ENCODE peak calls at places on chromosomes 16 and 17, in ten cellular contexts. S is CD8-positive, alpha-beta memory T cell; K is iPS DF 6.9; J is GM23248; U is cardiac muscle cell; W is Peyer's patch; C is tibial artery; Y is cardiac fibroblast; G is HL-60; F is HCT116. A is an unnamed sample.

GRCh38 chr17:17837966-17838962 is 1.5 kb upstream of the SREBF1 start:
- DNase-seq in S (no peak), K (no peak), J (peak), U (peak), W (no peak), C (peak), Y (peak), G (peak), F (peak), A (peak)

GRCh38 chr17:17416400-17417360 is 60.1 kb upstream of the MED9 start:
- DNase-seq in S (no peak), K (no peak), J (peak), U (peak), W (no peak), C (peak), Y (peak), G (peak), F (no peak), A (peak)

GRCh38 chr17:57166803-57167202 is 81.8 kb downstream of the AKAP1 start:
- DNase-seq in S (no peak), K (no peak), J (no peak), U (no peak), W (no peak), C (no peak), Y (no peak), G (no peak), F (peak), A (no peak)

GRCh38 chr17:8003594-8004181 is 1.3 kb downstream of the GUCY2D start:
- DNase-seq in S (no peak), K (no peak), J (no peak), U (no peak), W (no peak), C (no peak), Y (no peak), G (no peak), F (no peak), A (no peak)

GRCh38 chr16:144797-145252 is 6.4 kb upstream of the NPRL3 start:
- DNase-seq in S (no peak), K (no peak), J (no peak), U (peak), W (no peak), C (no peak), Y (no peak), G (no peak), F (no peak), A (no peak)

GRCh38 chr16:5187402-5187952 is 89.9 kb upstream of the EEF2KMT start:
- DNase-seq in S (no peak), K (no peak), J (no peak), U (no peak), W (no peak), C (no peak), Y (no peak), G (no peak), F (no peak), A (no peak)

GRCh38 chr17:29927546-29927945 is 2.5 kb downstream of the SSH2 start:
- DNase-seq in S (no peak), K (no peak), J (no peak), U (peak), W (no peak), C (no peak), Y (no peak), G (no peak), F (no peak), A (no peak)

GRCh38 chr16:26664086-26664485 is 402.6 kb upstream of the C16orf82 start:
- DNase-seq in S (no peak), K (no peak), J (no peak), U (no peak), W (no peak), C (no peak), Y (no peak), G (no peak), F (no peak), A (no peak)

GRCh38 chr16:56202036-56202435 is 10.7 kb downstream of the GNAO1 start:
- DNase-seq in S (peak), K (no peak), J (no peak), U (no peak), W (no peak), C (no peak), Y (no peak), G (no peak), F (no peak), A (no peak)

GRCh38 chr17:40093580-40094201 is 6.7 kb downstream of the NR1D1 start:
- DNase-seq in S (no peak), K (no peak), J (peak), U (no peak), W (no peak), C (no peak), Y (no peak), G (no peak), F (no peak), A (no peak)

GRCh38 chr16:87765473-87765775 is 362 bp downstream of the KLHDC4 start:
- DNase-seq in S (no peak), K (no peak), J (peak), U (peak), W (peak), C (no peak), Y (no peak), G (peak), F (no peak), A (no peak)

GRCh38 chr17:73645050-73645871 is 1.0 kb upstream of the SDK2 start:
- DNase-seq in S (peak), K (no peak), J (peak), U (peak), W (peak), C (no peak), Y (no peak), G (peak), F (no peak), A (peak)

GRCh38 chr16:68668266-68668665 is 23.2 kb downstream of the CDH3 start:
- DNase-seq in S (no peak), K (no peak), J (peak), U (no peak), W (no peak), C (no peak), Y (no peak), G (peak), F (no peak), A (no peak)

DNA sequence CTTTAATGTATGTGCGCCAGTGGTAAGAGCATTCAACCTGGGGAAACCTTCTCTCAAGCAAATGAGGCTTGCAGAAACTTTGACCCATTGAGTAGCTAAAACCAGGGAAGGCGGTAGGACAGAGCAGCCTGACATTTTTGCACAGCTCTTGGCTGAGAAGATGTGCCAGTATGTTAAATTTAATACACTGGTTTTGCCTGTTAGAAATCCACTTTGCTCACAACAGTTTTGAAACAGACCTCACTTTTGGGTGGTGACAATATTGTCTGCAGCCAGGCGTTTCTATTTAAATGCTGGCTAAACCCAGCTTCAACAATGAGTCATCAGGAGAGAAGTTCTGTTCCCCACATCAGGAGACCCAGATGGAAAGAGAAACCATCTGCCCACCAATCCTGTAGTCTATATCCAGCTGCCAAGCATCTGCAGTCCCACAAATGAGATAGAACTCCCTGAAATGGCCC is 29.2 kb upstream of the CLEC3A start:
- DNase-seq in S (no peak), K (no peak), J (peak), U (no peak), W (no peak), C (no peak), Y (peak), G (no peak), F (no peak), A (peak)
- H3K4me3 ChIP-seq in S (no peak), K (no peak), J (peak), U (no peak), W (no peak), C (no peak), Y (no peak), G (no peak), F (no peak), A (no peak)

GRCh38 chr16:79597775-79598174 is 2.8 kb downstream of the MAF start:
- DNase-seq in S (no peak), K (no peak), J (no peak), U (no peak), W (no peak), C (no peak), Y (no peak), G (no peak), F (no peak), A (no peak)
- H3K4me3 ChIP-seq in S (peak), K (no peak), J (no peak), U (peak), W (peak), C (peak), Y (no peak), G (no peak), F (no peak), A (no peak)

GRCh38 chr17:36070427-36070826 is 6.4 kb downstream of the CCL18 start:
- DNase-seq in S (no peak), K (no peak), J (no peak), U (no peak), W (no peak), C (no peak), Y (no peak), G (no peak), F (no peak), A (no peak)

GRCh38 chr17:36068524-36068923 is 4.5 kb downstream of the CCL18 start:
- DNase-seq in S (no peak), K (no peak), J (no peak), U (no peak), W (no peak), C (no peak), Y (no peak), G (no peak), F (no peak), A (no peak)

GRCh38 chr17:36074365-36074764 is 10.3 kb downstream of the CCL18 start:
- DNase-seq in S (no peak), K (no peak), J (no peak), U (no peak), W (no peak), C (no peak), Y (no peak), G (no peak), F (no peak), A (no peak)

GRCh38 chr17:36069131-36069530 is 5.1 kb downstream of the CCL18 start:
- DNase-seq in S (no peak), K (no peak), J (no peak), U (no peak), W (no peak), C (no peak), Y (no peak), G (no peak), F (no peak), A (no peak)

DNA sequence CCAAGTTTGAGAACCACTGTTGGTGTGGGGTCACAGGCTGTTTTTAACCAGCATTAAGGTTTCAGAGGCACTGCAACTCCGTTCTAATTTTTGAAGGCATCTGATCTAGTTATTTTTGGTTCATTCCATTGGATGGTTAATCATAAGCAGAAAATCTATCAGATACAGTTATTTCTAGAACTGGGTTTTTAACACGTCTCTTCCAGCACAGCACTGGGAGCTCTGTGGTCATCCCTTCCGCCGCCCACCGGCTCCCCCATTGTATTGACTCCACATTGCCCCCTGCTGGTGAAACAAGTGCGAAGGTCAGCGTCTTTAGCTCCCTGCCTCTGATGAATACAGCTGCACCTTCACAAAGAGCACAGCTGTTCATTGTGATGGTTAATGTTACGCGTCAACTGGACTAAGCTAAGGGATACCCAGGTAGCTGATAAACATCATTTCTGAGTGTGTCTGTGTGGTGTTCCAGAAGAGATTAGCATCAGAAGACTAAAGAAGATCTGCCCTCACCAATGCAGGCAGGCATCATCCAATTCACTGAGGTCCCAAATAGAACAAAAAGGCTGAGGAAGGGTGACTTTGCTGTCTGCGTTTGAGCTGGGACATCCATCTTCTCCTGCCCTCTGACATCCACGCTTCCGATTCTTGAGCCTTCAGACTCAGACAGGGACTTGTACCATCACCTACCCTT is 8.5 kb downstream of the CCL18 start:
- DNase-seq in S (peak), K (peak), J (peak), U (peak), W (peak), C (no peak), Y (peak), G (peak), F (peak), A (peak)
- H3K4me3 ChIP-seq in S (no peak), K (no peak), J (no peak), U (no peak), W (no peak), C (no peak), Y (no peak), G (no peak), F (no peak), A (no peak)

GRCh38 chr17:78974635-78975591 is 4.8 kb downstream of the LGALS3BP start:
- DNase-seq in S (no peak), K (no peak), J (peak), U (peak), W (no peak), C (peak), Y (peak), G (peak), F (peak), A (peak)
- H3K4me3 ChIP-seq in S (no peak), K (no peak), J (peak), U (no peak), W (no peak), C (peak), Y (no peak), G (no peak), F (no peak), A (no peak)

DNA sequence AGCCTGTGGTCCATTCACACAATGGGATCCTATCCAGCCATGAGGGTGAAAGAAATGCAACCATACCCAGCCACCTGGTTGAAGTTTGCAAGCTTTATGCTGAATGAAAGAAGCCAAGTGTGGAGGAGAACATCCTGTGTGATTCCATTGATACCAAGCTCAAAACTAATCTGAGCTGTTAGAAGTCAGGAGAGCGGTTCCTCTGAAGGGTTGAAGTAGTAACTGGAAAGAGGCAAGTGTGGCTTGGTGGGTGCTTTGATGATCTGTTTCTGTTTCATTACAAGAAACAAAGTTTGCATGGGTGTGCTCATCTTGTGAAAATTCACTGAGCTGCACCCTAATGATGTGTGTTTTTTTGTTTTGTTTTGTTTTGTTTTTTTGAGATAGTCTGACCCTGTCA is 99.4 kb downstream of the SALL1 start:
- DNase-seq in S (no peak), K (no peak), J (no peak), U (no peak), W (no peak), C (no peak), Y (no peak), G (no peak), F (no peak), A (no peak)
- H3K4me3 ChIP-seq in S (no peak), K (no peak), J (no peak), U (no peak), W (no peak), C (no peak), Y (no peak), G (no peak), F (no peak), A (no peak)

GRCh38 chr16:4113358-4114256 is 2.6 kb downstream of the ADCY9 start:
- DNase-seq in S (no peak), K (no peak), J (peak), U (no peak), W (no peak), C (no peak), Y (no peak), G (no peak), F (no peak), A (no peak)
- H3K4me3 ChIP-seq in S (no peak), K (no peak), J (peak), U (peak), W (no peak), C (peak), Y (peak), G (peak), F (no peak), A (peak)

A was measured in fibroblast of mammary gland.